ENCODE peak calls at places on chromosomes 1 and 21, in six cellular contexts. T is tibial nerve, E is PC-9, H is fibroblast of lung, P is breast epithelium, I is A549. D is an unnamed sample. For H3K9me3, the result is how much of the 10 kb centered on the place peaks cover.

GRCh38 chr1:54309631-54310366 is 96.4 kb downstream of the SSBP3 start:
- DNase-seq in T (no peak), E (no peak), H (no peak), P (no peak), I (no peak), D (no peak)

GRCh38 chr1:164272156-164272555 is 286.8 kb upstream of the PBX1 start:
- DNase-seq in T (no peak), E (no peak), H (no peak), P (no peak), I (no peak), D (no peak)

GRCh38 chr1:32539584-32540571 is 651 bp downstream of the ZBTB8A start:
- DNase-seq in T (no peak), E (peak), H (peak), P (no peak), I (peak), D (no peak)

GRCh38 chr1:110338200-110339039 is 757 bp upstream of the RBM15 start:
- DNase-seq in T (peak), E (peak), H (peak), P (peak), I (peak), D (peak)

GRCh38 chr1:47684964-47685762 is 247.3 kb downstream of the FOXD2 start:
- DNase-seq in T (no peak), E (no peak), H (peak), P (no peak), I (no peak), D (no peak)

GRCh38 chr1:152001631-152002584 is 8.2 kb upstream of the S100A10 start:
- DNase-seq in T (peak), E (peak), H (peak), P (peak), I (peak), D (peak)

GRCh38 chr1:21922103-21923014 is 14.8 kb downstream of the HSPG2 start:
- DNase-seq in T (no peak), E (peak), H (no peak), P (no peak), I (no peak), D (no peak)

GRCh38 chr1:53281180-53281579 is 42.9 kb upstream of the MAGOH start:
- DNase-seq in T (no peak), E (no peak), H (no peak), P (no peak), I (no peak), D (no peak)

GRCh38 chr1:206766251-206766856 is 4.2 kb upstream of the IL19 start:
- DNase-seq in T (no peak), E (peak), H (peak), P (no peak), I (no peak), D (peak)

GRCh38 chr1:156464335-156464734 is 36.2 kb downstream of the MEF2D start:
- DNase-seq in T (no peak), E (no peak), H (peak), P (peak), I (no peak), D (no peak)

GRCh38 chr21:36613064-36613463 is 85.9 kb upstream of the SIM2 start:
- DNase-seq in T (no peak), E (no peak), H (no peak), P (no peak), I (no peak), D (no peak)

GRCh38 chr1:109786531-109787021 is 22.9 kb upstream of the EPS8L3 start:
- DNase-seq in T (no peak), E (peak), H (no peak), P (no peak), I (peak), D (no peak)

GRCh38 chr1:6208723-6209660 is 3.1 kb downstream of the RNF207 start:
- DNase-seq in T (no peak), E (no peak), H (peak), P (no peak), I (no peak), D (peak)

GRCh38 chr1:169821500-169821899 is 26.8 kb upstream of the METTL18 start:
- DNase-seq in T (no peak), E (no peak), H (no peak), P (no peak), I (no peak), D (no peak)

GRCh38 chr1:80248886-80249285 is 1242.4 kb upstream of the ADGRL4 start:
- DNase-seq in T (no peak), E (no peak), H (peak), P (no peak), I (no peak), D (no peak)

GRCh38 chr1:176098560-176098959 is 108.5 kb downstream of the COP1 start:
- DNase-seq in T (no peak), E (no peak), H (no peak), P (no peak), I (no peak), D (no peak)
- H3K9me3 ChIP-seq in T (under half), E (under half), H (under half), P (half or more), I (under half), D (under half)

DNA sequence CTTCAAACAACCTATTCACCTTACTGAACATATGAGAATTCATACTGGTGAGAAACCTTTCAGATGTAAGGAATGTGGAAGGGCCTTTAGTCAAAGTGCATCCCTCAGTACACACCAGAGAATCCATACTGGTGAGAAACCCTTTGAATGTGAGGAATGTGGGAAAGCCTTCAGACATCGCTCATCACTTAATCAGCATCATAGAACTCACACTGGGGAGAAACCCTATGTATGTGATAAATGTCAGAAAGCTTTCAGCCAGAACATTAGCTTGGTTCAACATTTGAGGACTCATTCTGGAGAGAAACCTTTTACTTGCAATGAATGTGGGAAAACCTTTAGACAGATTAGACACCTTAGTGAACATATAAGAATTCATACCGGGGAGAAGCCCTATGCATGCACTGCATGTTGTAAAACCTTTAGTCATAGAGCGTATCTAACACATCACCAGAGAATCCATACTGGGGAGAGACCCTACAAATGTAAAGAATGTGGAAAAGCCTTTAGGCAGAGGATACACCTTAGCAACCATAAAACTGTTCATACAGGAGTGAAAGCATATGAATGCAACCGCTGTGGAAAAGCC is 13.2 kb upstream of the EXO5 start:
- DNase-seq in T (no peak), E (no peak), H (peak), P (no peak), I (no peak), D (no peak)
- H3K9me3 ChIP-seq in T (half or more), E (half or more), H (under half), P (half or more), I (half or more), D (under half)

DNA sequence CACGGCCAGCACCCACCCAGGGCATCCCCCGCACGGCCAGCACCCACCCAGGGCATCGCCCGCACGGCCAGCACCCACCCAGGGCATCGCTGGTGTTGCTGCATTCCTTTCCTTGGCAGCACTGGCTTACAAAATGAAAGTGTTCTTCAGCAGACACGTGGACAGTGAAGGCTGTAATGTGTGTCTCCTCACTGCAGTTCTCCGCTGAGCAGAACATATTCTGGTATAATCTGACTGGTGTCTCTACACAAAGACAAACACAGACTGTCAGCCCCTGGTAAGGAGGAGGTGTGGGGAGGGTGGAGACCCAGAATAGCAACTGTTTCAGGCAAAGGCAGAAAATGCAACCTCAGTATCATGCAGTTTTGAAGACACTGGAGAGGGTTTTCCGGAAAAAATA is 7.3 kb downstream of the LYPD8 start:
- DNase-seq in T (no peak), E (no peak), H (no peak), P (no peak), I (no peak), D (no peak)
- H3K9me3 ChIP-seq in T (under half), E (under half), H (under half), P (under half), I (under half), D (under half)

GRCh38 chr21:7952648-7953047 is 2568.7 kb upstream of the TPTE start:
- DNase-seq in T (no peak), E (no peak), H (no peak), P (no peak), I (no peak), D (no peak)
- H3K9me3 ChIP-seq in T (half or more), E (half or more), H (under half), P (half or more), I (under half), D (half or more)

DNA sequence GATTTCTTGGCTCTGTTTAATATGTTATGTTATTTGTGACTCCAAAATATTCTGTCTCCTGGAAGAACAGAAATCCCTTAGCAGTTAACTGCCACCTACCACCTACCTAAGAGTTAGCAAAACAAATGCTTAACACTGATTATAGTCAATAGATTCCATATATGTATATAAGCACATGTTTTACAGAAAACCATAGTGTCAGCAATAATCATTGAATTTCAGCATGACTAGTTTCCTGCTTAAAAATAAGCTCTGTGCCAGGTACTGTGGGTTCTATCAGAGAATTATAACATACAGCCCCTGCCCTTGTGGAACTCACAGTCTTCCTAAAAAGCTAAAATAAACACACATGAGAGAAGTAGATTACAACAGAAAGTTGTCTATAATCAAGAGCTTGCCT is 561.9 kb upstream of the CAMK1G start:
- DNase-seq in T (no peak), E (no peak), H (no peak), P (no peak), I (no peak), D (no peak)
- H3K9me3 ChIP-seq in T (under half), E (under half), H (under half), P (under half), I (under half), D (under half)

DNA sequence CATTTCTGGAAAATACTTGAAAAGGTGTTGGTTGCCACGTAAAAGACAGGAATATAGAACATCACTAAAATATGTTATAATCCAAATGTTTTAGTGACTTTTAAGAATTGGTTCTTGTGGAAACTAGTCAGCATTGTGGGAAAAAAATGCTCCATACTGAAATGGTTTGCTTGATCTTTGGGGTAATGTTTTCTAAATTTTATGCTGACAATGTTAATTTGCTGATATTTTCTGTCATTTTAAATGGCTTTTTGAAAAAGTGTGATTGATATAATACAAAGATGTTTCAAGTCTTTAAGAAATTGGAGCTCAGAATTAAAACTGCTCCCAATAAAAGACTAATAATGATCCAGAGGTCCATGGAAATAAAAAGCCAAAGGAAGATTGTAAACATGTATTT is 610.9 kb downstream of the ADGRL2 start:
- DNase-seq in T (no peak), E (no peak), H (no peak), P (no peak), I (no peak), D (no peak)
- H3K9me3 ChIP-seq in T (under half), E (under half), H (under half), P (under half), I (under half), D (under half)

GRCh38 chr1:247942624-247943023 is 6.0 kb upstream of the OR2L8 start:
- DNase-seq in T (no peak), E (no peak), H (no peak), P (no peak), I (no peak), D (no peak)
- H3K9me3 ChIP-seq in T (under half), E (under half), H (under half), P (under half), I (under half), D (under half)

GRCh38 chr1:185063719-185064118 is 18.4 kb downstream of the RNF2 start:
- DNase-seq in T (no peak), E (no peak), H (no peak), P (no peak), I (no peak), D (no peak)

GRCh38 chr1:185066181-185066580 is 20.8 kb downstream of the RNF2 start:
- DNase-seq in T (no peak), E (no peak), H (no peak), P (no peak), I (no peak), D (no peak)

GRCh38 chr1:185058886-185059285 is 13.5 kb downstream of the RNF2 start:
- DNase-seq in T (no peak), E (no peak), H (no peak), P (no peak), I (no peak), D (no peak)

GRCh38 chr1:185059950-185060571 is 14.7 kb downstream of the RNF2 start:
- DNase-seq in T (no peak), E (no peak), H (no peak), P (no peak), I (no peak), D (no peak)

DNA sequence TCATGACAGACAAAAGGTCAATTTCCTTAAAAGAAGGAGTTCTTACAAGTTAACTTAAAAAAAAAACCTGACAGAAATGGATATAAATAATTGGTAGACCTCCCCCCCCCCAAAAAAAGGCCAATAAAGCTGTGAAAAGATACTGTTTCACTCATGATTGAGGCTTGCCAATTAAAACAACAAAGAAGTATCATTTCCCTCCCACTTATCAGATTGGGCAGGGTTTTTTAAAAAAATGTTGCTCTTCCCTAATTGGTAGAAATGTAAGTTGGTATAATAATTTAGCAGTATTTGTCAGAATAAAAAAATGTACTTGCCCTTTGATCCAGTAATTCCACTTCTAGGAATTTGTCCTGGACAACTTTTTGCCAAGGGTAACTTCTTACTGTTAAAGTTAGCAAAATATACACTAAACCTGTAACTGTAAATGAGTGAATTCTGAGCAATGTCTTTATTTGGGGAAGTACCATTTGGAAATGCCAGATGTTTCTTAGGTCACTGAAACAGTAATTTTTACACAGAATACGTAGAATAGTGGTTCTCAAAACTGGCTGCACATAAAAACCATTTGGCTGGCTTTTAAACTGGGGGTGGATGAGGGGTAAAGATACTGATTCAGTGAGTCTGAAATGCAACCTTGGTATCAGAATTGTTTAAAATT is 17.5 kb downstream of the RNF2 start:
- DNase-seq in T (no peak), E (no peak), H (peak), P (no peak), I (no peak), D (no peak)
- H3K9me3 ChIP-seq in T (under half), E (under half), H (under half), P (under half), I (under half), D (under half)

GRCh38 chr21:40680311-40680710 is 166.6 kb downstream of the DSCAM start:
- DNase-seq in T (no peak), E (no peak), H (no peak), P (no peak), I (no peak), D (no peak)

GRCh38 chr21:40681164-40681859 is 165.6 kb downstream of the DSCAM start:
- DNase-seq in T (no peak), E (no peak), H (peak), P (no peak), I (no peak), D (no peak)

GRCh38 chr21:40683349-40683748 is 163.6 kb downstream of the DSCAM start:
- DNase-seq in T (no peak), E (no peak), H (no peak), P (no peak), I (no peak), D (no peak)

DNA sequence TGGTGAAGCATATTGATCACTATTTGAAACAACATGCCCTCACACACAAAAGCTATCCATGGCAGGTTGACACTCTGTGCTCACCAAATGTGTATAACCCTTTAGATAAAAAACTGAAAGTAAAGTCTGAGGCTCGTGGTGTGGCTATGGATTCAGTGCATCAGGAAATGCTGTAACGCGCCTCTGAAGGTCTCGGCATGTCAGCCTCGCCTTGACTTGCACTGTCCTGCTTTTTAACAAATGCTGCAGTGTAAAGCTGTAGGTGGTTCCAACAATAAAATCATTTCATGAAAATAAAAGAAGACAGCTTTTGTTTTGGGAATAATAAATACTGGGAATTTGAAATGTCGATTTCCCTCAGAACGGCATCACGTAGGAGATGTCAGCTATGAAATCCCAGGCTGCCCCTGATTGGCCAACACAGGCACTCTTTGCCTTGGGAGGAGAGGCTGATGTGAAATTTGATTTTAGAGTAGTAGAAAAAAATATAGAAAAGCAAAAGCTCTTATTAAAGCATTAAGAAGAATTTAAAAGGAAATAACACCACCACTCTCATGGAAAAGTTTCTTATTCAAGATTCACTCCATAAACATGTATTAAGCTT is 168.2 kb downstream of the DSCAM start:
- DNase-seq in T (no peak), E (no peak), H (no peak), P (no peak), I (no peak), D (no peak)
- H3K9me3 ChIP-seq in T (under half), E (under half), H (under half), P (under half), I (under half), D (under half)

D was measured in T-helper 17 cell.